ENCODE peak calls at places on chromosomes 6 and 20, in eight cellular contexts. I, O, V, S, U, M, N and P are unnamed samples.

GRCh38 chr6:3284436-3284876 is 25.7 kb downstream of the PSMG4 start:
- DNase-seq in I (peak), O (peak), V (peak), S (no peak), U (no peak), M (no peak), N (no peak), P (no peak)

GRCh38 chr6:29016559-29017427 is 11.7 kb upstream of the ZNF311 start:
- DNase-seq in I (peak), O (peak), V (peak), S (peak), U (peak), M (peak), N (peak), P (peak)

GRCh38 chr20:25622450-25623224 is 1.2 kb downstream of the NANP start:
- DNase-seq in I (no peak), O (no peak), V (no peak), S (no peak), U (no peak), M (no peak), N (no peak), P (no peak)

GRCh38 chr6:15107644-15108382 is 138.1 kb upstream of the JARID2 start:
- DNase-seq in I (no peak), O (no peak), V (no peak), S (no peak), U (no peak), M (no peak), N (no peak), P (no peak)

GRCh38 chr20:1934578-1935573 is 39.7 kb downstream of the SIRPA start:
- DNase-seq in I (no peak), O (no peak), V (no peak), S (no peak), U (no peak), M (no peak), N (no peak), P (no peak)

GRCh38 chr6:21135484-21136005 is 458.0 kb upstream of the SOX4 start:
- DNase-seq in I (no peak), O (no peak), V (no peak), S (no peak), U (no peak), M (no peak), N (no peak), P (no peak)

GRCh38 chr6:75209432-75209723 is 3.5 kb upstream of the COL12A1 start:
- DNase-seq in I (no peak), O (no peak), V (no peak), S (no peak), U (no peak), M (no peak), N (no peak), P (no peak)

GRCh38 chr6:33018418-33018817 is 9.0 kb upstream of the HLA-DOA start:
- DNase-seq in I (no peak), O (no peak), V (no peak), S (no peak), U (no peak), M (no peak), N (no peak), P (no peak)

GRCh38 chr6:15770347-15771143 is 107.7 kb upstream of the DTNBP1 start:
- DNase-seq in I (no peak), O (no peak), V (no peak), S (no peak), U (no peak), M (peak), N (no peak), P (no peak)

GRCh38 chr6:26411751-26412150 is 9.7 kb downstream of the BTN3A1 start:
- DNase-seq in I (no peak), O (no peak), V (no peak), S (no peak), U (no peak), M (no peak), N (no peak), P (no peak)

GRCh38 chr6:83824388-83824801 is 28.8 kb upstream of the RIPPLY2 start:
- DNase-seq in I (no peak), O (no peak), V (no peak), S (no peak), U (no peak), M (peak), N (no peak), P (no peak)

GRCh38 chr6:156719395-156719719 is 57.8 kb upstream of the ARID1B start:
- DNase-seq in I (no peak), O (peak), V (peak), S (no peak), U (no peak), M (no peak), N (no peak), P (no peak)

GRCh38 chr20:38692436-38693411 is 31.6 kb upstream of the SLC32A1 start:
- DNase-seq in I (no peak), O (no peak), V (peak), S (peak), U (no peak), M (peak), N (peak), P (peak)

GRCh38 chr20:35334511-35335101 is 42.4 kb upstream of the FAM83C start:
- DNase-seq in I (no peak), O (no peak), V (no peak), S (no peak), U (no peak), M (no peak), N (no peak), P (no peak)

GRCh38 chr6:119340766-119341487 is 8.6 kb downstream of the MAN1A1 start:
- DNase-seq in I (no peak), O (no peak), V (no peak), S (peak), U (no peak), M (peak), N (no peak), P (no peak)

GRCh38 chr6:168413856-168414255 is 27.1 kb upstream of the SMOC2 start:
- DNase-seq in I (no peak), O (no peak), V (no peak), S (no peak), U (no peak), M (no peak), N (no peak), P (no peak)

GRCh38 chr6:158328446-158328845 is 16.2 kb downstream of the TULP4 start:
- DNase-seq in I (no peak), O (no peak), V (no peak), S (peak), U (no peak), M (peak), N (no peak), P (no peak)

GRCh38 chr6:90369024-90369519 is 72.4 kb upstream of the BACH2 start:
- DNase-seq in I (no peak), O (no peak), V (peak), S (peak), U (no peak), M (peak), N (peak), P (peak)

GRCh38 chr20:17806739-17807441 is 107.1 kb downstream of the BANF2 start:
- DNase-seq in I (no peak), O (no peak), V (peak), S (peak), U (no peak), M (peak), N (no peak), P (peak)

GRCh38 chr20:43243672-43244269 is 54.1 kb upstream of the PTPRT start:
- DNase-seq in I (no peak), O (no peak), V (no peak), S (peak), U (no peak), M (peak), N (peak), P (no peak)

GRCh38 chr6:121522265-121522664 is 86.8 kb downstream of the GJA1 start:
- DNase-seq in I (no peak), O (no peak), V (no peak), S (no peak), U (no peak), M (peak), N (no peak), P (no peak)

GRCh38 chr6:10837692-10837996 is 695 bp downstream of the MAK start:
- DNase-seq in I (no peak), O (peak), V (no peak), S (peak), U (no peak), M (peak), N (no peak), P (no peak)

GRCh38 chr6:12490904-12491571 is 200.9 kb downstream of the EDN1 start:
- DNase-seq in I (no peak), O (no peak), V (no peak), S (no peak), U (no peak), M (no peak), N (no peak), P (no peak)

GRCh38 chr6:14092861-14093789 is 24.4 kb upstream of the CD83 start:
- DNase-seq in I (no peak), O (no peak), V (no peak), S (no peak), U (no peak), M (no peak), N (peak), P (no peak)

GRCh38 chr6:166313255-166314070 is 5.3 kb upstream of the PRR18 start:
- DNase-seq in I (no peak), O (no peak), V (no peak), S (peak), U (no peak), M (peak), N (peak), P (no peak)

GRCh38 chr6:103872683-103873082 is 987.0 kb downstream of the HACE1 start:
- DNase-seq in I (no peak), O (no peak), V (no peak), S (peak), U (no peak), M (peak), N (no peak), P (no peak)

GRCh38 chr6:129696843-129697242 is 13.1 kb downstream of the ARHGAP18 start:
- DNase-seq in I (no peak), O (no peak), V (no peak), S (no peak), U (no peak), M (no peak), N (no peak), P (no peak)

GRCh38 chr6:38925110-38925509 is 123.5 kb upstream of the GLP1R start:
- DNase-seq in I (no peak), O (no peak), V (no peak), S (no peak), U (no peak), M (no peak), N (no peak), P (no peak)

GRCh38 chr20:14845199-14846160 is 508.1 kb upstream of the FLRT3 start:
- DNase-seq in I (no peak), O (no peak), V (no peak), S (no peak), U (no peak), M (no peak), N (no peak), P (no peak)

GRCh38 chr6:14910692-14911547 is 334.9 kb upstream of the JARID2 start:
- DNase-seq in I (peak), O (no peak), V (no peak), S (no peak), U (no peak), M (no peak), N (no peak), P (peak)

GRCh38 chr6:54267798-54268197 is 40.4 kb upstream of the TINAG start:
- DNase-seq in I (no peak), O (no peak), V (no peak), S (no peak), U (no peak), M (peak), N (peak), P (no peak)

GRCh38 chr6:3808759-3809514 is 40.2 kb upstream of the FAM50B start:
- DNase-seq in I (no peak), O (no peak), V (no peak), S (no peak), U (no peak), M (no peak), N (peak), P (peak)

GRCh38 chr6:157763129-157763893 is 59.7 kb upstream of the SNX9 start:
- DNase-seq in I (no peak), O (peak), V (peak), S (peak), U (peak), M (peak), N (peak), P (peak)

GRCh38 chr20:47247972-47248371 is 108.5 kb downstream of the ZMYND8 start:
- DNase-seq in I (no peak), O (no peak), V (no peak), S (no peak), U (no peak), M (no peak), N (no peak), P (no peak)

GRCh38 chr20:50670126-50670862 is 21.0 kb downstream of the RIPOR3 start:
- DNase-seq in I (no peak), O (no peak), V (no peak), S (no peak), U (no peak), M (no peak), N (peak), P (no peak)

GRCh38 chr20:49982346-49983122 is at the start of gene SNAI1:
- DNase-seq in I (peak), O (peak), V (peak), S (peak), U (peak), M (peak), N (peak), P (peak)

GRCh38 chr20:539848-540247 is 3.7 kb downstream of the CSNK2A1 start:
- DNase-seq in I (no peak), O (no peak), V (no peak), S (peak), U (no peak), M (peak), N (peak), P (no peak)
- H3K4me3 ChIP-seq in I (no peak), O (no peak), V (no peak), S (no peak), U (no peak), M (no peak), N (no peak), P (no peak)

GRCh38 chr6:24662206-24662605 is 4.5 kb downstream of the TDP2 start:
- DNase-seq in I (no peak), O (no peak), V (no peak), S (no peak), U (no peak), M (no peak), N (no peak), P (no peak)

GRCh38 chr6:24666097-24666615 is 543 bp downstream of the TDP2 start:
- DNase-seq in I (peak), O (no peak), V (no peak), S (peak), U (no peak), M (no peak), N (no peak), P (peak)

GRCh38 chr6:24660100-24660499 is 6.6 kb downstream of the TDP2 start:
- DNase-seq in I (no peak), O (no peak), V (no peak), S (no peak), U (no peak), M (no peak), N (no peak), P (no peak)

GRCh38 chr6:24664049-24664987 is 2.4 kb downstream of the TDP2 start:
- DNase-seq in I (no peak), O (no peak), V (no peak), S (no peak), U (no peak), M (no peak), N (peak), P (no peak)

GRCh38 chr6:24663198-24663597 is 3.5 kb downstream of the TDP2 start:
- DNase-seq in I (no peak), O (no peak), V (no peak), S (no peak), U (no peak), M (no peak), N (peak), P (no peak)
- H3K4me3 ChIP-seq in I (no peak), O (no peak), V (no peak), S (no peak), U (no peak), M (no peak), N (no peak), P (no peak)

GRCh38 chr20:54704032-54704635 is 228.7 kb downstream of the DOK5 start:
- DNase-seq in I (no peak), O (no peak), V (no peak), S (no peak), U (no peak), M (no peak), N (no peak), P (no peak)
- H3K4me3 ChIP-seq in I (no peak), O (no peak), V (no peak), S (no peak), U (no peak), M (no peak), N (no peak), P (no peak)

DNA sequence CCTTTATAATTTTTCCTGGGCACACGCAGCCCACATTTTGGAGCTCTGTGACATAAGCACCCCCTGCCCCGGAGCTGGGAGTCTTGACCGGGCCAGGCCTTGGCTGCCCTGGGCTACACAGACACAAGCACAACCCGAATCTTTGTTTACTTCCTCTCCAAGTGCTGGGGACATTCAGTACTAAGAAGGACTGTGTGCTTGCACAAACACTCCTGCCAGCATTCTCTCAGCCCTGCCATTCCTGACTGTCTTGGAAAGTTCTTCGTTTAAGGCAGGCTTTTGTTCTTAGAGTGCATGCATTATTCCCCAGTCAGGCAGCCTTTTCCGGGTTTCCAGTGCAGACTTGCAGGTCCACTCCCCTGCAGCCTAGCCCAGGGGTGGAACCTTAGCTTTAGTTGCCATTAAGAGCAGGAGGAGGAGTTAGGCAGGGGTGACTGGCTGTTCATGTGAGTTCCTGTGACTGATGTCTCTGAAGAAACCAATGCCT is 28.6 kb downstream of the FOXO3 start:
- DNase-seq in I (peak), O (peak), V (peak), S (peak), U (no peak), M (peak), N (peak), P (peak)
- H3K4me3 ChIP-seq in I (peak), O (no peak), V (no peak), S (no peak), U (no peak), M (no peak), N (no peak), P (peak)

DNA sequence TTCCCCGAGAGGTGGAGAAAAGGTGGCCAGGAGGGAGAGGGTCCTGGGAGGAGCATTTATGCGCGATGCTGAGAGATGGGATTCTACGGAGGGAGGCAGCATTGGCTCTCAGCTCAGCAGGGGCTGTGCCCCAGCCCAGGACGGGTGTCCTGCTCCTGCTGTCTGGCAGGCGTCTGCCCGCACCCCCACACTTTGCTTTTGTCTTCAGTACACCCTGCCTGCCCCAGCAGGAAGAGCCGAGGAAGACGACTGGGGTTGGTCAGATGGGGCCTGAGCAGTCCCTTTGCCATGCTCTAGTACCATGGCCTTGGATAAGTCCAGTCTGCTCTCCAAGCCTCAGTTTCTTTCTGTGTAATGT is 68.5 kb downstream of the TCP11 start:
- DNase-seq in I (peak), O (no peak), V (no peak), S (no peak), U (no peak), M (no peak), N (no peak), P (no peak)
- H3K4me3 ChIP-seq in I (no peak), O (no peak), V (no peak), S (no peak), U (no peak), M (no peak), N (no peak), P (no peak)

DNA sequence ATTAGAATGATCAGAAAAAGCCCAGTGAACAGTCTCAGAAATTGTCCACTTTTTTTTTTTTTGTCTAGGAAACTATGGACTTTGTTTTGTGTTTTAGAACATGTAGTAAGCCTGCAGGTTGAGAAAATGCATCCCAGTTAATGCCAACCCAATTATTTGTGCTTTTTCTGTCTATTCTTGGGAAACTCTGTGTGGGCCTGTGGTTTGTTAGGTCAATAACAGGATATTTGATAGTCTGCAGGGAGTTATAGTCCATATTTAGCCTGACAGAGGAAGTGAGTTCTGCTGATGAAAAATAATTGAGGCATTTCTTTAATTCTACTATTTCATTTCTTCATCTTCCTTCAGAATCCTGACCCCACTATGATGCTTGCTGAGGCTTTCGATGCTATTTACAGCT is 154.0 kb upstream of the LAMP5 start:
- DNase-seq in I (no peak), O (no peak), V (no peak), S (no peak), U (no peak), M (no peak), N (no peak), P (no peak)
- H3K4me3 ChIP-seq in I (no peak), O (no peak), V (no peak), S (no peak), U (no peak), M (no peak), N (no peak), P (no peak)

GRCh38 chr6:146419576-146419975 is 124.1 kb upstream of the RAB32 start:
- DNase-seq in I (no peak), O (no peak), V (no peak), S (no peak), U (no peak), M (no peak), N (no peak), P (no peak)

GRCh38 chr6:146422789-146423188 is 120.8 kb upstream of the RAB32 start:
- DNase-seq in I (no peak), O (no peak), V (no peak), S (no peak), U (no peak), M (no peak), N (no peak), P (no peak)

GRCh38 chr6:146423450-146423849 is 120.2 kb upstream of the RAB32 start:
- DNase-seq in I (no peak), O (no peak), V (no peak), S (no peak), U (no peak), M (no peak), N (no peak), P (no peak)

DNA sequence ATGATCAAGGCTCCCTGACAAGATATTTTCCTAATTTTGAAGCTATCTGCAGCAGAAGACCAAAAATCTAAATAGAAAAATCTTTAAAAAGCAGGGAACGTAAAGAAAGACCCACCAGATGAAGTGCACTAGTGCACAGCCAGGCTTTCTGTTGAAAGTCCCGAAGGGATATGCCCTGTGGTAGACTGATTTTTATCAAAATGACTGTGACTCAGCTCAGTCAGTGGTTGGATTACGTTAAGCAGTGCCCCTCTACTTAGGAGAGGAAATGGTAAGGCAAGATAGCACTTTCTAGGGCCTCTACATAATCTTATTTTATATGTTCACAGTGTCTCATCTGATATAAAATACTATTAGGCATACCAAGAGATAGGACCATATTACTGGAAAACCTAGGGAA is 123.4 kb upstream of the RAB32 start:
- DNase-seq in I (no peak), O (no peak), V (no peak), S (no peak), U (no peak), M (no peak), N (no peak), P (no peak)
- H3K4me3 ChIP-seq in I (no peak), O (no peak), V (no peak), S (no peak), U (no peak), M (no peak), N (no peak), P (no peak)

GRCh38 chr20:8131598-8132014 is 460 bp upstream of the PLCB1 start:
- DNase-seq in I (no peak), O (no peak), V (no peak), S (no peak), U (no peak), M (no peak), N (no peak), P (no peak)
- H3K4me3 ChIP-seq in I (peak), O (peak), V (peak), S (peak), U (no peak), M (no peak), N (no peak), P (peak)